ENCODE peak calls at places on chromosomes 5 and 9, in seven cellular contexts. C is spleen, Z is transverse colon, B is suprapubic skin, O is HepG2, L is endothelial cell of umbilical vein, U is breast epithelium. S is an unnamed sample. For H3K9me3, the result is how much of the 10 kb centered on the place peaks cover.

GRCh38 chr9:5951686-5952211 is 61.1 kb downstream of the MLANA start:
- DNase-seq in C (no peak), Z (no peak), B (no peak), O (no peak), L (no peak), U (no peak), S (no peak)

GRCh38 chr5:132354381-132354780 is 15.1 kb upstream of the SLC22A5 start:
- DNase-seq in C (no peak), Z (peak), B (no peak), O (no peak), L (no peak), U (no peak), S (no peak)

GRCh38 chr5:53091304-53091703 is 18.3 kb downstream of the MOCS2 start:
- DNase-seq in C (no peak), Z (no peak), B (no peak), O (no peak), L (peak), U (no peak), S (no peak)

GRCh38 chr5:155728857-155729683 is 597.9 kb upstream of the SGCD start:
- DNase-seq in C (no peak), Z (no peak), B (no peak), O (no peak), L (no peak), U (no peak), S (no peak)

GRCh38 chr5:87243161-87243877 is 24.4 kb upstream of the RASA1 start:
- DNase-seq in C (no peak), Z (no peak), B (no peak), O (peak), L (peak), U (no peak), S (no peak)

GRCh38 chr5:32506251-32506661 is 61.7 kb upstream of the ZFR start:
- DNase-seq in C (no peak), Z (no peak), B (no peak), O (no peak), L (peak), U (no peak), S (peak)

GRCh38 chr9:3058409-3058808 is 214.5 kb upstream of the PUM3 start:
- DNase-seq in C (no peak), Z (no peak), B (no peak), O (no peak), L (no peak), U (no peak), S (no peak)

GRCh38 chr9:127921592-127922120 is 4.8 kb upstream of the ST6GALNAC4 start:
- DNase-seq in C (peak), Z (peak), B (peak), O (no peak), L (peak), U (peak), S (peak)

GRCh38 chr5:58258984-58259684 is 200.8 kb downstream of the PLK2 start:
- DNase-seq in C (no peak), Z (no peak), B (no peak), O (no peak), L (no peak), U (no peak), S (no peak)

GRCh38 chr9:79387091-79387490 is 184.7 kb upstream of the TLE4 start:
- DNase-seq in C (no peak), Z (no peak), B (no peak), O (no peak), L (no peak), U (no peak), S (no peak)

GRCh38 chr5:115087951-115088350 is 81.8 kb downstream of the TRIM36 start:
- DNase-seq in C (no peak), Z (no peak), B (no peak), O (no peak), L (no peak), U (no peak), S (no peak)

GRCh38 chr5:115844321-115844817 is 2.6 kb downstream of the AP3S1 start:
- DNase-seq in C (no peak), Z (no peak), B (no peak), O (peak), L (peak), U (no peak), S (no peak)

GRCh38 chr9:88651682-88652633 is 117.0 kb downstream of the NXNL2 start:
- DNase-seq in C (no peak), Z (peak), B (peak), O (no peak), L (no peak), U (peak), S (peak)

GRCh38 chr9:137486545-137487453 is 27.7 kb upstream of the NSMF start:
- DNase-seq in C (peak), Z (no peak), B (no peak), O (no peak), L (no peak), U (no peak), S (peak)

GRCh38 chr5:34667705-34668104 is 11.6 kb downstream of the RAI14 start:
- DNase-seq in C (no peak), Z (no peak), B (no peak), O (no peak), L (no peak), U (no peak), S (no peak)

GRCh38 chr5:125883223-125883622 is 540.0 kb upstream of the GRAMD2B start:
- DNase-seq in C (no peak), Z (no peak), B (no peak), O (no peak), L (no peak), U (no peak), S (no peak)

GRCh38 chr9:116928884-116929283 is 241.8 kb downstream of the TRIM32 start:
- DNase-seq in C (no peak), Z (no peak), B (no peak), O (no peak), L (no peak), U (no peak), S (no peak)

GRCh38 chr9:116935149-116935897 is 248.2 kb downstream of the TRIM32 start:
- DNase-seq in C (no peak), Z (no peak), B (no peak), O (no peak), L (no peak), U (no peak), S (no peak)

GRCh38 chr9:116937361-116937760 is 250.3 kb downstream of the TRIM32 start:
- DNase-seq in C (no peak), Z (no peak), B (no peak), O (no peak), L (no peak), U (no peak), S (no peak)

GRCh38 chr9:116928283-116928682 is 241.2 kb downstream of the TRIM32 start:
- DNase-seq in C (no peak), Z (no peak), B (no peak), O (no peak), L (no peak), U (no peak), S (no peak)

DNA sequence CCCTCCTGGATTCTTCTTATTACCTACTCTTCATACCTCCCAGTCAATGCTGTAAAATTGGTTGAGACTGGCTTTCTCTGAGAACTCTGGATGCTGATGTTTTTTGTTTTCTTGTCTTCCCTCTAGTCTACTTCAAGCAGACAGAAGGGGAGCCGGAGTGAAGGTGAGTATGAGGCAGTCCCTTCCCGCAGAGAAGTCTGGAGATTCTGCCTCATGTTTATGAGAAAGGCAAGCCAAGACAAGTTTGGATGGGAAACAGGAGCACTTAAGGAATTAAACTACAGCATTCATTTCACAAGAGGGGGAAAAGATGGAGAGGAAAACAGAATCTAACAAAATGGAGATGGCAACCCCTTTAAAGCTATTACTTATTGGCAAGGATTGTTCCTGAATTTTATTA is 246.1 kb downstream of the TRIM32 start:
- DNase-seq in C (no peak), Z (no peak), B (no peak), O (no peak), L (no peak), U (no peak), S (no peak)
- TF ChIP-seq POLR2AphosphoS5 in C (no peak), Z (no peak), B (no peak), O (no peak), L (no peak), U (no peak), S (no peak)

GRCh38 chr9:120924698-120925534 is 1.7 kb downstream of the TRAF1 start:
- DNase-seq in C (peak), Z (no peak), B (no peak), O (no peak), L (no peak), U (no peak), S (peak)

GRCh38 chr9:120923620-120924328 is 2.8 kb downstream of the TRAF1 start:
- DNase-seq in C (no peak), Z (peak), B (no peak), O (no peak), L (no peak), U (no peak), S (peak)

GRCh38 chr9:120920495-120921178 is 6.0 kb downstream of the TRAF1 start:
- DNase-seq in C (no peak), Z (no peak), B (no peak), O (no peak), L (no peak), U (no peak), S (no peak)

GRCh38 chr9:120921751-120922181 is 4.8 kb downstream of the TRAF1 start:
- DNase-seq in C (no peak), Z (no peak), B (no peak), O (no peak), L (no peak), U (no peak), S (no peak)

DNA sequence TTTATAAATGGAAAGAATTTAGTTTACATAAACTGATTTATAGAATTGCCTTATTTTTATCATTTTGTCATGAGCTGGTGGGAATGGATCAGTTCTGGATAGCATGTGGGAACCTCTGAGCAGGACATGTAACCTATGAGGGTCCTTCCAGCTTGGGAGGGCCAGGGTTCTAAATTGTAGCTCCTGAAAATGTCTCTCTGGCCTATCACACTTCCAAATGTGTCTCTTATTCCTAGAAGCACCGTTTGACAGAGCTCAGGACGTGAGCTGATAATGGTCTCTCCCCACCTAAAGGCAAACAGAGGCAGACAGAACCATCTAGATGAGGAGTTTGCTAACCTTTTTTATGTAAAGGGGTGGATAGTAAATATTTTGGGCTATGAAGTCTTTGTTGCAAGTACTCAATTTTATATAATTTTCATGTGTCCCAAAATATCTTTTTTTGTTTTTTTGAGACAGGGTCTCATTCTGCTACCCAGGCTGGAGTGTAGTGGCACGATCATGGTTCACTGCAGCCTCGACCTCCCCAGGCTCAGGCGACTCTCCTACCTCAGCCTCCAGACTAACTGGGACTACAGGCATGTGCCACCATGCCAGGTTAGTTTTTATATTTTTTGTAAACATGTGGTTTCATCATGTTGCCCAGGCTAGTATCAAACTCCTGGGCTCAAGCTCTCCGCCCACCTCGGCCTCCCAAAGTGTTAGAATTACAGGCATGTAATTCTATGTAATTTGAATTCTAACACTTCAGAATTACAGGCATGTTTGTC is 4.0 kb downstream of the TRAF1 start:
- DNase-seq in C (no peak), Z (peak), B (no peak), O (no peak), L (no peak), U (no peak), S (peak)
- TF ChIP-seq POLR2A in C (no peak), Z (no peak), B (no peak), O (no peak), L (no peak), U (no peak), S (no peak)

DNA sequence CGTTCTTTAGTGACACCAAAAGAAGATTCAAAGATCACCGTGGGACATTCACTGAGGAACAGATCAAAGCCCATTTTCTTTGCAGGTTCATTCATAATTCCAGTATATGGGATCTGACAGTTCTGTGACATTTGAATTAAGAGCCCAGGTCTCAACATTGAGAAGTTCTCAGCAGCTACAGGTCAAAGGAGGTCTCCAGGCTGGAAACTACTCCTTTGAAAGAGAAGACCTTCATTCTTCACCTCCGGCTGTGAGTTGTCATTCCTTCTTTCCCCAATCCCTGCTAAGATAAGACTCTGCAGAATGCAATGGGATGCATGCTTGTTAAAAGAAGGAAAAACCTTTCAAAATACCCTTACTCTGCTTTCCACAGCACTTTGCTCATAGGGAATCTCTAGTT is 79.0 kb downstream of the COL23A1 start:
- DNase-seq in C (no peak), Z (no peak), B (no peak), O (no peak), L (no peak), U (no peak), S (no peak)
- H3K9me3 ChIP-seq in C (under half), Z (under half), B (under half), O (under half), L (under half), U (under half), S (under half)

DNA sequence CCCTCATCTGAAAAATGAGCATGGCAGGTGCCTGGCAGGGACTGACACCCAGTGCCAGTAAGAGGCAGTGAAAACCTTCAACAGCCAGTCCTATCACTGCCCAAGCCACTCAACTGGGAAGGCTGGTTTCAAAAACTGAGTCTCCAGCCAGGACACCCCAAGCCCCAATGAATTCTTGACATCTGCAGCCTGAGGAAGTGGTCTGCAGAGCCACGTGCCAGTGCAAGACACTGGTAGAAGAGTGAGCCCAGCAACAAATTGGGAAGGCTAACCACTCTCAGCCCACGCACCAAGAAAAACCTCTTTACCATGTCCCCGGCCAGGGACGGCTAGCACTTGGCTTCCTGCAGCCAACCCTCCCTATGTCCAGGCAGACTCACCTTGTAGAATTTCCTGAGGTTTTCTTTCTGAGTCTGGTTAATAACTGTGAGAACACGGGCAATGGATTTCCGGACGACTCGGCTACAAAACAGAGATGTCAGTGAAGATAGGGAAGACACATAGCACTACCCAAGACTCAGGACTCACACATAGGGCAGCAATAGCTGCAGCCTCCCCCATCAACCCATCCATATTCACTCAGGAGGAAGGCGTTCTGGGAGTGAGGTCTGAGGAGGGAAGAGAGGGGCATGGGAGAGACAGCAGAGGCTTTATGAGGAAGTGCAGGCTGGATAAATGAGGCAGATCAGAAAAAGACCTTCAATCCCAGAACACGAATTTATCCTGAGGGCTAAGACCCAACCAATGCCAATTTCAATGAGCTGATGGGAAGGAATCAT is 1.8 kb downstream of the RPL35 start:
- DNase-seq in C (no peak), Z (no peak), B (no peak), O (no peak), L (no peak), U (no peak), S (no peak)
- TF ChIP-seq POLR2AphosphoS5 in C (no peak), Z (no peak), B (no peak), O (no peak), L (no peak), U (no peak), S (no peak)

DNA sequence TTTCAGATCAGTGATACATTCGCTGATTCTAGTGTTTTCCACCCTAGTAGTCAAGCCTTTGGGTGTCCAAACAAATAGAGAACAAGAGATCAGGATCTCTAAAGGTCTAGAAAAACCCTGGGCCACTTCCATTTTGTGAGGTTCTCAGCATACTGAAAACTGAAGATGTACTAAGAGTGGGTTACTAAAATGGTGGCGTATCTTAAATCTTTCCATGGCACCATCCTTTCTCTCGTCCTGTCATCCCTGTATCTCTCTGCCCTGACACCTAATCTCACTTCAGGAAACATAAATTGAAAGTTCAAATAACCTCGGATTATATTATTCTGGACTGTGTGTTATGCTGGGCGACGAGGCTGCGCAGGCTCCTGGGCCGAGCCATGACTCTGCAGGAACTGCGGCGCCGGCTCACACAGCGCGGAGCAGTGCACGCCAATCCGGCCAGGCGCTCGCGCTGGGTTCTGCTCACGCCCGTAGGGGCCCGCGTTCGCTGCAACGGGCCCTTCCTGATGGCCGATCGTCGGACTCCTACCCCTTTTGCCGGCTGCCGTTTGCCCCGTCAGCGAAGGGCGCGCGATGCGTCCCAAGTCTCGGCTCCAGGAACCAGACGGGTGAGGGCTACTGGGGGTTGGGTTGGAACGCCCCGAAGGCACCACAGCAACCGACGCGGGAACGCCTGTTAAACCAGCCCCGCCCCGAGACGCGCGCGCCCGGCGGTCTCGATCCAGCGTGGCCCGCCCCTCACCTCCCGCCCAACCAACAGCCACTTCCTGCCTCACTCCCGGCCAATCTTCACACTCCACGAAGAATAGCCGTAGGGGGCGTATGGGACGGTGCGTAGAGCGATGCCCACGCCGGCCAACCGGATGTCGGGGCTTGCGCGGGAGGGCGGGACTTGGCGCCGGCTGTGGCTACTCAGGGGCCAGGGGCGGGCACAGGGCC is 503 bp upstream of the CANX start:
- DNase-seq in C (peak), Z (peak), B (peak), O (peak), L (peak), U (peak), S (peak)
- TF ChIP-seq POLR2A in C (no peak), Z (peak), B (peak), O (peak), L (peak), U (peak), S (peak)

GRCh38 chr9:122606587-122606986 is 8.0 kb upstream of the OR1Q1 start:
- DNase-seq in C (no peak), Z (no peak), B (no peak), O (no peak), L (no peak), U (no peak), S (no peak)
- H3K9me3 ChIP-seq in C (under half), Z (under half), B (under half), O (under half), L (under half), U (under half), S (under half)